ENCODE peak calls at places on chromosomes 13 and 19, in ten cellular contexts. B is astrocyte of the hippocampus; K is stromal cell of bone marrow; L is stimulated activated naive CD4-positive, alpha-beta T cell; T is DMS153; A is mammary epithelial cell; Q is GM04504; I is T-helper 17 cell; E is stimulated activated CD4-positive, alpha-beta T cell treated with anti-CD3 and anti-CD28 coated beads, Interleukin-1b, Interleukin-23, amount 100 ng/mL, for 24 hours; F is left ventricle myocardium superior. X is an unnamed sample.

GRCh38 chr13:40994581-40995230 is 24.4 kb downstream of the ELF1 start:
- DNase-seq in B (no peak), K (no peak), L (no peak), T (no peak), A (peak; percentile 38), Q (no peak), I (no peak), E (no peak), F (no peak), X (no peak)

GRCh38 chr13:47621931-47622330 is 379.1 kb downstream of the SUCLA2 start:
- DNase-seq in B (peak; percentile 6), K (no peak), L (no peak), T (no peak), A (peak; percentile 84), Q (no peak), I (no peak), E (no peak), F (no peak), X (no peak)

GRCh38 chr13:113458218-113459065 is 5.2 kb upstream of the ADPRHL1 start:
- DNase-seq in B (peak; percentile 63), K (no peak), L (no peak), T (no peak), A (no peak), Q (no peak), I (no peak), E (no peak), F (peak; percentile 71), X (no peak)

GRCh38 chr19:48403606-48404005 is 10.1 kb downstream of the GRIN2D start:
- DNase-seq in B (peak; percentile 70), K (no peak), L (no peak), T (peak; percentile 51), A (peak; percentile 54), Q (no peak), I (no peak), E (no peak), F (no peak), X (peak; percentile 6)

GRCh38 chr13:40780822-40781401 is 8.5 kb upstream of the SLC25A15 start:
- DNase-seq in B (peak; percentile 38), K (no peak), L (no peak), T (no peak), A (no peak), Q (no peak), I (no peak), E (no peak), F (no peak), X (no peak)

GRCh38 chr19:42683917-42684513 is 56.3 kb downstream of the PSG3 start:
- DNase-seq in B (peak; percentile 54), K (peak; percentile 8), L (no peak), T (no peak), A (peak; percentile 11), Q (peak; percentile 10), I (no peak), E (no peak), F (no peak), X (peak; percentile 1)

GRCh38 chr19:12052571-12053169 is at the start of gene ZNF878:
- DNase-seq in B (peak; percentile 96), K (peak; percentile 51), L (no peak), T (no peak), A (peak; percentile 76), Q (peak; percentile 54), I (no peak), E (peak; percentile 53), F (peak; percentile 93), X (peak; percentile 70)

GRCh38 chr19:41409288-41409687 is 11.7 kb downstream of the BCKDHA start:
- DNase-seq in B (peak; percentile 84), K (no peak), L (no peak), T (peak; percentile 44), A (peak; percentile 58), Q (no peak), I (no peak), E (no peak), F (no peak), X (peak; percentile 6)

GRCh38 chr13:51966186-51966585 is 45.1 kb downstream of the ATP7B start:
- DNase-seq in B (no peak), K (no peak), L (no peak), T (no peak), A (no peak), Q (no peak), I (no peak), E (no peak), F (no peak), X (no peak)

GRCh38 chr13:101785858-101786257 is 333.4 kb downstream of the ITGBL1 start:
- DNase-seq in B (peak; percentile 68), K (peak; percentile 12), L (no peak), T (peak; percentile 79), A (peak; percentile 32), Q (no peak), I (no peak), E (no peak), F (peak; percentile 39), X (peak; percentile 65)

GRCh38 chr19:3073159-3073563 is 10.9 kb upstream of the TLE5 start:
- DNase-seq in B (peak; percentile 48), K (no peak), L (no peak), T (peak; percentile 99), A (peak; percentile 35), Q (peak; percentile 38), I (no peak), E (no peak), F (no peak), X (peak; percentile 87)

GRCh38 chr19:5113101-5113557 is 144.2 kb downstream of the KDM4B start:
- DNase-seq in B (peak; percentile 83), K (peak; percentile 18), L (no peak), T (no peak), A (no peak), Q (peak; percentile 63), I (no peak), E (no peak), F (no peak), X (no peak)

GRCh38 chr13:49208619-49209018 is 11.5 kb upstream of the MLNR start:
- DNase-seq in B (no peak), K (no peak), L (no peak), T (no peak), A (no peak), Q (no peak), I (no peak), E (no peak), F (no peak), X (no peak)